ENCODE peak calls at places on chromosomes 16 and 17, in eight cellular contexts. P is coronary artery, H is GM12878, W is MM.1S, C is upper lobe of left lung, X is breast epithelium, B is PC-3, Y is heart left ventricle. Q is an unnamed sample.

GRCh38 chr17:14471052-14471451 is 170.2 kb downstream of the HS3ST3B1 start:
- DNase-seq in P (no peak), H (no peak), W (no peak), C (no peak), X (no peak), B (peak), Y (no peak), Q (no peak)

GRCh38 chr16:12573730-12574383 is 229.8 kb downstream of the CPPED1 start:
- DNase-seq in P (no peak), H (no peak), W (no peak), C (peak), X (no peak), B (peak), Y (peak), Q (peak)

GRCh38 chr16:30068750-30069574 is 3.4 kb downstream of the ALDOA start:
- DNase-seq in P (no peak), H (no peak), W (peak), C (no peak), X (no peak), B (peak), Y (no peak), Q (no peak)

GRCh38 chr16:68066763-68067162 is 18.4 kb upstream of the NFATC3 start:
- DNase-seq in P (no peak), H (no peak), W (no peak), C (no peak), X (no peak), B (no peak), Y (no peak), Q (no peak)

GRCh38 chr16:50304467-50305440 is 38.4 kb downstream of the ADCY7 start:
- DNase-seq in P (peak), H (no peak), W (no peak), C (peak), X (peak), B (no peak), Y (no peak), Q (peak)

GRCh38 chr17:15290605-15291004 is 25.5 kb upstream of the PMP22 start:
- DNase-seq in P (no peak), H (no peak), W (no peak), C (no peak), X (no peak), B (no peak), Y (no peak), Q (no peak)

GRCh38 chr17:15893333-15894024 is 51.5 kb upstream of the ADORA2B start:
- DNase-seq in P (no peak), H (no peak), W (no peak), C (no peak), X (no peak), B (peak), Y (no peak), Q (no peak)

GRCh38 chr17:1491406-1492248 is 859 bp downstream of the MYO1C start:
- DNase-seq in P (no peak), H (no peak), W (peak), C (peak), X (no peak), B (peak), Y (peak), Q (no peak)

GRCh38 chr16:87308826-87309225 is 8.4 kb downstream of the C16orf95 start:
- DNase-seq in P (no peak), H (no peak), W (no peak), C (no peak), X (no peak), B (no peak), Y (no peak), Q (no peak)

GRCh38 chr17:17060001-17060929 is 18.0 kb downstream of the MPRIP start:
- DNase-seq in P (no peak), H (no peak), W (no peak), C (peak), X (peak), B (no peak), Y (no peak), Q (no peak)

GRCh38 chr16:4123617-4124300 is 7.5 kb upstream of the ADCY9 start:
- DNase-seq in P (no peak), H (no peak), W (no peak), C (no peak), X (no peak), B (peak), Y (no peak), Q (no peak)

GRCh38 chr16:5854027-5854426 is 756.4 kb upstream of the EEF2KMT start:
- DNase-seq in P (no peak), H (no peak), W (no peak), C (no peak), X (no peak), B (no peak), Y (no peak), Q (no peak)

GRCh38 chr17:68431661-68432071 is 25.6 kb downstream of the WIPI1 start:
- DNase-seq in P (no peak), H (no peak), W (no peak), C (no peak), X (no peak), B (peak), Y (no peak), Q (no peak)
- TF ChIP-seq CTCF in P (no peak), H (peak), W (no peak), C (no peak), X (no peak), B (peak), Y (peak), Q (no peak)

GRCh38 chr16:56634715-56635440 is 2.4 kb downstream of the MT1M start:
- DNase-seq in P (no peak), H (no peak), W (no peak), C (no peak), X (no peak), B (no peak), Y (no peak), Q (no peak)

GRCh38 chr16:56635441-56635967 is 3.0 kb upstream of the MT1A start:
- DNase-seq in P (no peak), H (no peak), W (no peak), C (no peak), X (no peak), B (no peak), Y (no peak), Q (no peak)

GRCh38 chr16:56639045-56639444 is 579 bp downstream of the MT1A start:
- DNase-seq in P (no peak), H (no peak), W (no peak), C (no peak), X (no peak), B (no peak), Y (no peak), Q (no peak)

GRCh38 chr16:56637814-56638750 is at the start of gene MT1A:
- DNase-seq in P (peak), H (no peak), W (no peak), C (peak), X (peak), B (no peak), Y (peak), Q (peak)

GRCh38 chr16:56636616-56637413 is 1.7 kb upstream of the MT1A start:
- DNase-seq in P (no peak), H (no peak), W (no peak), C (no peak), X (no peak), B (no peak), Y (no peak), Q (no peak)
- H3K4me3 ChIP-seq in P (no peak), H (no peak), W (no peak), C (no peak), X (no peak), B (no peak), Y (no peak), Q (no peak)

DNA sequence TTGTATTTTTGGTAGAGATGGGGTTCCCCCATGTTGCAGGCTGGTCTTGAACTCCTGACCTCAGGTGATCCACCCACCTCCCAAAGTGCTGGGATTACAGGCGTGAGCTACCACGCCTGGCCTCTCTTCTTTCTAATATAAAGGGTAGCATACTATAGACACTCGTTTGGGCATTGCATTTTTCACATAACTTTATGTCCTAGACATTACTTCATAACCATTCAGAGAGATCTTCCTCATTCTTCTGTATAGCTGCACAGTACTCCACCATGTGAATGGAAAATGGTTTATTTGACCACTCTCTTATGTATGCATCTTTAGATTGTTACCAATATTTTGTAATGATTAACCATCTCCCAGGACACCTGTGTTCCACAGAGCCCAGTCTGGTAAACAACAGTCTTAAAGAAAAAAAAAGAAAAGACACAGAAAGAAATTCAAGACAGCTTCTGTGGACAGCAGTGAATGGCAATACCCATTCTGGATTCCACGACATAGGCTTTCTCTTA is 42.1 kb downstream of the TK2 start:
- DNase-seq in P (no peak), H (no peak), W (no peak), C (no peak), X (no peak), B (no peak), Y (no peak), Q (no peak)
- H3K27ac ChIP-seq in P (no peak), H (no peak), W (no peak), C (peak), X (peak), B (peak), Y (peak), Q (no peak)

DNA sequence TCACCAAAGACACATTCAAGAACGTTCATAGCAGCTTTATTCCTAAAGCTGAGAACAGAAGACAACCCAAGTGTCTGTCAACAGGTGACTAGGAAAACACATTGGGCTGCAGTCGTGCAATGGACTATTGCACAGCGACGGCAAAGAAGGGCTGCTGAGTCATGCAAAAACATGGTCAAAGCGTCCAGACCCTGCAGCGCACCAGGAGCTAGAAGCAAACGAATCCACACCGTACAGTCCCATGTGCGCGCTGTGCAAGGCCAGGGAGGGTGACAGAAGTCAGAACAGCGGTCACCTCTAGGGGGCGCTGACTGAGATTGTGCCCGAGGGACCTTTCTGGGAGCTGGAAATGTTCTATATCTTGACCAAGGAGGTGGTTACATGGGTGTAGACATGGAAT is 266.4 kb downstream of the MAF start:
- DNase-seq in P (no peak), H (no peak), W (no peak), C (no peak), X (no peak), B (no peak), Y (no peak), Q (no peak)
- TF ChIP-seq CTCF in P (no peak), H (no peak), W (peak), C (peak), X (no peak), B (peak), Y (no peak), Q (no peak)

DNA sequence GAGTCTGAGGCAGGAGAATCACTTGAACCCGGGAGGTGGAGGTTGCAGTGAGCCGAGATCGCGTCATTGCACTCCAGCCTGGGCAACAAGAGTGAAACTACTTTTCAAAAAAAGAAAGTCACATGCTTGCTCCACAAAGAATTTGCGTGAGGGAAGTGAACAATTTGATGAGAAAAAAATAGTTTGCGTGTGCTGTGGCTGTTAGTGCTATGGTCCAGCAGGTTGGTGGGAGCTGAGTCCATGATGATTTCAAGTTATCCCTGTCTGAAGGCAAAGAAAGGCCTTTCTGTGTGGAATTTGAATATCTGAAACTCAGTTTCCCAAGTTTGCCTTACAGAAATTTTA is 21.0 kb downstream of the PRCD start:
- DNase-seq in P (no peak), H (no peak), W (no peak), C (no peak), X (no peak), B (no peak), Y (no peak), Q (no peak)
- H3K4me3 ChIP-seq in P (no peak), H (peak), W (no peak), C (no peak), X (no peak), B (peak), Y (no peak), Q (no peak)

Q was measured in dorsolateral prefrontal cortex.